ENCODE peak calls at places on chromosomes 13 and 19, in ten cellular contexts. One of them, this sample, is unnamed.

GRCh38 chr13:53131361-53131760 is 102.7 kb downstream of the OLFM4 start:
- DNase-seq in pulmonary artery endothelial cell: no peak
- DNase-seq in Kasumi-1: no peak
- DNase-seq in IMR-90: no peak
- DNase-seq in NCI-H82: no peak
- DNase-seq in CD8-positive, alpha-beta T cell: no peak
- DNase-seq in stimulated activated CD8-positive, alpha-beta memory T cell treated with anti-CD3 and anti-CD28 coated beads, Interleukin-4, amount 100 ng/mL, for 24 hours: no peak
- DNase-seq in endothelial cell: no peak
- DNase-seq in PC-9: no peak
- DNase-seq in colonic mucosa: no peak
- DNase-seq in this sample: no peak

GRCh38 chr13:42477588-42478190 is 96.3 kb upstream of the TNFSF11 start:
- DNase-seq in IMR-90: no peak
- DNase-seq in PC-9: no peak
- DNase-seq in colonic mucosa: no peak
- DNase-seq in stimulated activated CD8-positive, alpha-beta memory T cell treated with anti-CD3 and anti-CD28 coated beads, Interleukin-4, amount 100 ng/mL, for 24 hours: no peak
- DNase-seq in endothelial cell: no peak
- DNase-seq in Kasumi-1: no peak
- DNase-seq in NCI-H82: no peak
- DNase-seq in CD8-positive, alpha-beta T cell: no peak
- DNase-seq in pulmonary artery endothelial cell: no peak
- DNase-seq in this sample: no peak

GRCh38 chr13:48902421-48902820 is 73.3 kb upstream of the FNDC3A start:
- DNase-seq in CD8-positive, alpha-beta T cell: no peak
- DNase-seq in NCI-H82: no peak
- DNase-seq in pulmonary artery endothelial cell: no peak
- DNase-seq in Kasumi-1: peak; percentile 12
- DNase-seq in colonic mucosa: no peak
- DNase-seq in PC-9: no peak
- DNase-seq in stimulated activated CD8-positive, alpha-beta memory T cell treated with anti-CD3 and anti-CD28 coated beads, Interleukin-4, amount 100 ng/mL, for 24 hours: no peak
- DNase-seq in IMR-90: peak; percentile 19
- DNase-seq in endothelial cell: no peak
- DNase-seq in this sample: no peak

GRCh38 chr13:97330448-97330847 is 103.5 kb upstream of the RAP2A start:
- DNase-seq in pulmonary artery endothelial cell: no peak
- DNase-seq in Kasumi-1: no peak
- DNase-seq in IMR-90: no peak
- DNase-seq in PC-9: no peak
- DNase-seq in stimulated activated CD8-positive, alpha-beta memory T cell treated with anti-CD3 and anti-CD28 coated beads, Interleukin-4, amount 100 ng/mL, for 24 hours: no peak
- DNase-seq in CD8-positive, alpha-beta T cell: no peak
- DNase-seq in NCI-H82: no peak
- DNase-seq in colonic mucosa: no peak
- DNase-seq in endothelial cell: no peak
- DNase-seq in this sample: no peak

GRCh38 chr13:102825921-102826706 is 19.7 kb upstream of the ERCC5 start:
- DNase-seq in endothelial cell: no peak
- DNase-seq in IMR-90: peak; percentile 93
- DNase-seq in CD8-positive, alpha-beta T cell: no peak
- DNase-seq in stimulated activated CD8-positive, alpha-beta memory T cell treated with anti-CD3 and anti-CD28 coated beads, Interleukin-4, amount 100 ng/mL, for 24 hours: no peak
- DNase-seq in PC-9: peak; percentile 86
- DNase-seq in NCI-H82: no peak
- DNase-seq in Kasumi-1: no peak
- DNase-seq in pulmonary artery endothelial cell: no peak
- DNase-seq in colonic mucosa: no peak
- DNase-seq in this sample: no peak

GRCh38 chr19:6232567-6232966 is 47.2 kb downstream of the MLLT1 start:
- DNase-seq in IMR-90: peak; percentile 88
- DNase-seq in endothelial cell: no peak
- DNase-seq in pulmonary artery endothelial cell: no peak
- DNase-seq in NCI-H82: no peak
- DNase-seq in CD8-positive, alpha-beta T cell: no peak
- DNase-seq in stimulated activated CD8-positive, alpha-beta memory T cell treated with anti-CD3 and anti-CD28 coated beads, Interleukin-4, amount 100 ng/mL, for 24 hours: no peak
- DNase-seq in Kasumi-1: no peak
- DNase-seq in PC-9: no peak
- DNase-seq in colonic mucosa: no peak
- DNase-seq in this sample: no peak

GRCh38 chr13:38635030-38635429 is 51.8 kb upstream of the FREM2 start:
- DNase-seq in NCI-H82: peak; percentile 41
- DNase-seq in IMR-90: no peak
- DNase-seq in CD8-positive, alpha-beta T cell: no peak
- DNase-seq in colonic mucosa: no peak
- DNase-seq in stimulated activated CD8-positive, alpha-beta memory T cell treated with anti-CD3 and anti-CD28 coated beads, Interleukin-4, amount 100 ng/mL, for 24 hours: no peak
- DNase-seq in PC-9: no peak
- DNase-seq in Kasumi-1: no peak
- DNase-seq in endothelial cell: no peak
- DNase-seq in pulmonary artery endothelial cell: no peak
- DNase-seq in this sample: no peak

GRCh38 chr13:74871671-74872070 is 610.3 kb downstream of the TBC1D4 start:
- DNase-seq in endothelial cell: no peak
- DNase-seq in NCI-H82: no peak
- DNase-seq in IMR-90: no peak
- DNase-seq in CD8-positive, alpha-beta T cell: no peak
- DNase-seq in Kasumi-1: no peak
- DNase-seq in pulmonary artery endothelial cell: no peak
- DNase-seq in colonic mucosa: no peak
- DNase-seq in stimulated activated CD8-positive, alpha-beta memory T cell treated with anti-CD3 and anti-CD28 coated beads, Interleukin-4, amount 100 ng/mL, for 24 hours: no peak
- DNase-seq in PC-9: no peak
- DNase-seq in this sample: no peak

GRCh38 chr19:47663435-47663910 is 49.7 kb upstream of the EHD2 start:
- DNase-seq in Kasumi-1: no peak
- DNase-seq in pulmonary artery endothelial cell: no peak
- DNase-seq in CD8-positive, alpha-beta T cell: no peak
- DNase-seq in NCI-H82: no peak
- DNase-seq in endothelial cell: no peak
- DNase-seq in IMR-90: peak; percentile 96
- DNase-seq in colonic mucosa: no peak
- DNase-seq in PC-9: peak; percentile 99
- DNase-seq in stimulated activated CD8-positive, alpha-beta memory T cell treated with anti-CD3 and anti-CD28 coated beads, Interleukin-4, amount 100 ng/mL, for 24 hours: no peak
- DNase-seq in this sample: peak; percentile 14

GRCh38 chr13:24038405-24038804 is 122.1 kb upstream of the SPATA13 start:
- DNase-seq in pulmonary artery endothelial cell: no peak
- DNase-seq in Kasumi-1: no peak
- DNase-seq in stimulated activated CD8-positive, alpha-beta memory T cell treated with anti-CD3 and anti-CD28 coated beads, Interleukin-4, amount 100 ng/mL, for 24 hours: no peak
- DNase-seq in CD8-positive, alpha-beta T cell: peak; percentile 18
- DNase-seq in IMR-90: peak; percentile 72
- DNase-seq in endothelial cell: no peak
- DNase-seq in NCI-H82: no peak
- DNase-seq in PC-9: peak; percentile 63
- DNase-seq in colonic mucosa: no peak
- DNase-seq in this sample: no peak

GRCh38 chr13:39596685-39597084 is 6.3 kb downstream of the LHFPL6 start:
- DNase-seq in pulmonary artery endothelial cell: no peak
- DNase-seq in IMR-90: no peak
- DNase-seq in CD8-positive, alpha-beta T cell: no peak
- DNase-seq in stimulated activated CD8-positive, alpha-beta memory T cell treated with anti-CD3 and anti-CD28 coated beads, Interleukin-4, amount 100 ng/mL, for 24 hours: no peak
- DNase-seq in PC-9: no peak
- DNase-seq in colonic mucosa: no peak
- DNase-seq in endothelial cell: no peak
- DNase-seq in NCI-H82: no peak
- DNase-seq in Kasumi-1: no peak
- DNase-seq in this sample: no peak

GRCh38 chr19:43470288-43470687 is 4.9 kb upstream of the LYPD3 start:
- DNase-seq in IMR-90: peak; percentile 93
- DNase-seq in CD8-positive, alpha-beta T cell: peak; percentile 58
- DNase-seq in stimulated activated CD8-positive, alpha-beta memory T cell treated with anti-CD3 and anti-CD28 coated beads, Interleukin-4, amount 100 ng/mL, for 24 hours: peak; percentile 16
- DNase-seq in endothelial cell: no peak
- DNase-seq in NCI-H82: no peak
- DNase-seq in colonic mucosa: no peak
- DNase-seq in PC-9: peak; percentile 53
- DNase-seq in Kasumi-1: no peak
- DNase-seq in pulmonary artery endothelial cell: no peak
- DNase-seq in this sample: no peak

GRCh38 chr19:52307275-52307674 is 10.3 kb downstream of the ZNF480 start:
- DNase-seq in NCI-H82: no peak
- DNase-seq in PC-9: no peak
- DNase-seq in pulmonary artery endothelial cell: no peak
- DNase-seq in colonic mucosa: no peak
- DNase-seq in stimulated activated CD8-positive, alpha-beta memory T cell treated with anti-CD3 and anti-CD28 coated beads, Interleukin-4, amount 100 ng/mL, for 24 hours: no peak
- DNase-seq in endothelial cell: no peak
- DNase-seq in CD8-positive, alpha-beta T cell: no peak
- DNase-seq in IMR-90: peak; percentile 19
- DNase-seq in Kasumi-1: no peak
- DNase-seq in this sample: no peak

This sample was measured in HepG2.